ENCODE peak calls at places on chromosome 20, in eight cellular contexts. Y is heart right ventricle, V is ascending aorta, O is fibroblast of lung, D is GM23338, K is esophagus squamous epithelium, X is colonic mucosa, G is lower leg skin. M is an unnamed sample.

GRCh38 chr20:24990810-24991252 is 1.7 kb downstream of the APMAP start:
- DNase-seq in O (no peak), X (peak), V (peak), K (no peak), D (no peak), Y (no peak), G (no peak), M (no peak)

GRCh38 chr20:53513489-53514298 is 79.9 kb downstream of the ZNF217 start:
- DNase-seq in X (peak), Y (no peak), D (no peak), O (peak), K (no peak), V (no peak), G (no peak), M (no peak)

GRCh38 chr20:16082051-16082550 is 491.1 kb downstream of the KIF16B start:
- DNase-seq in G (no peak), D (no peak), K (no peak), Y (no peak), X (no peak), V (no peak), O (no peak), M (no peak)

GRCh38 chr20:22652685-22653568 is 68.6 kb upstream of the FOXA2 start:
- DNase-seq in K (no peak), O (no peak), Y (no peak), D (peak), G (no peak), V (no peak), X (peak), M (no peak)

GRCh38 chr20:1952737-1953530 is 40.9 kb downstream of the PDYN start:
- DNase-seq in V (no peak), D (no peak), K (no peak), O (no peak), G (no peak), Y (no peak), X (no peak), M (no peak)

GRCh38 chr20:43670423-43670822 is 3.5 kb downstream of the MYBL2 start:
- DNase-seq in O (no peak), G (no peak), Y (no peak), X (no peak), K (no peak), D (no peak), V (no peak), M (no peak)

GRCh38 chr20:19888269-19888669 is 128.9 kb upstream of the NAA20 start:
- DNase-seq in G (no peak), D (no peak), V (no peak), K (no peak), X (peak), Y (no peak), O (no peak), M (no peak)

GRCh38 chr20:6735913-6736845 is 31.3 kb upstream of the BMP2 start:
- DNase-seq in X (no peak), G (no peak), O (peak), V (no peak), D (peak), K (no peak), Y (peak), M (no peak)

GRCh38 chr20:63137851-63138415 is 78.0 kb downstream of the YTHDF1 start:
- DNase-seq in G (no peak), X (no peak), V (no peak), K (no peak), O (no peak), D (no peak), Y (peak), M (no peak)

GRCh38 chr20:33653218-33653899 is 8.8 kb upstream of the C20orf144 start:
- DNase-seq in D (peak), X (peak), G (no peak), K (no peak), V (no peak), O (peak), Y (no peak), M (no peak)

GRCh38 chr20:58850693-58851174 is at the start of gene GNAS-AS1:
- DNase-seq in K (no peak), O (peak), Y (peak), D (peak), V (peak), X (peak), G (peak), M (peak)

GRCh38 chr20:9287826-9288225 is 218.9 kb downstream of the PLCB4 start:
- DNase-seq in K (no peak), D (no peak), G (no peak), O (no peak), Y (no peak), V (no peak), X (peak), M (no peak)

GRCh38 chr20:35000311-35000921 is 44.7 kb downstream of the MYH7B start:
- DNase-seq in X (no peak), G (no peak), V (no peak), K (no peak), Y (no peak), O (no peak), D (no peak), M (no peak)

GRCh38 chr20:41082306-41082705 is 53.7 kb downstream of the TOP1 start:
- DNase-seq in V (no peak), D (no peak), K (no peak), Y (no peak), G (no peak), X (no peak), O (no peak), M (no peak)

GRCh38 chr20:49320460-49320859 is 42.6 kb upstream of the ZNFX1 start:
- DNase-seq in G (no peak), O (peak), K (no peak), D (peak), V (no peak), X (no peak), Y (no peak), M (no peak)

GRCh38 chr20:36098364-36098763 is 56.2 kb upstream of the EPB41L1 start:
- DNase-seq in G (peak), O (peak), X (peak), V (peak), K (no peak), Y (no peak), D (no peak), M (no peak)

GRCh38 chr20:43507150-43508080 is at the start of gene L3MBTL1:
- DNase-seq in Y (peak), O (peak), D (peak), X (peak), G (no peak), K (no peak), V (no peak), M (no peak)

GRCh38 chr20:610130-611046 is at the start of gene TCF15:
- DNase-seq in K (no peak), G (no peak), D (peak), O (peak), V (no peak), Y (peak), X (no peak), M (no peak)

GRCh38 chr20:19786311-19786710 is 28.3 kb downstream of the RIN2 start:
- DNase-seq in K (no peak), D (peak), Y (peak), O (peak), X (peak), V (no peak), G (peak), M (no peak)

GRCh38 chr20:18986146-18986830 is 172.7 kb downstream of the SCP2D1 start:
- DNase-seq in D (no peak), G (no peak), X (no peak), O (no peak), K (no peak), Y (no peak), V (peak), M (no peak)

GRCh38 chr20:17617868-17618672 is 48.2 kb downstream of the DSTN start:
- DNase-seq in V (peak), K (no peak), X (peak), D (no peak), O (no peak), Y (no peak), G (no peak), M (peak)

GRCh38 chr20:23086056-23086551 is at the start of gene CD93:
- DNase-seq in D (peak), K (no peak), G (no peak), Y (peak), X (no peak), V (peak), O (peak), M (no peak)

GRCh38 chr20:40741507-40742106 is 52.6 kb upstream of the MAFB start:
- DNase-seq in D (peak), G (peak), K (no peak), V (no peak), Y (peak), O (peak), X (peak), M (no peak)

GRCh38 chr20:47013606-47014005 is 119.0 kb downstream of the EYA2 start:
- DNase-seq in G (no peak), O (no peak), Y (no peak), K (no peak), V (no peak), D (no peak), X (no peak), M (no peak)

GRCh38 chr20:48329676-48330644 is 497.8 kb downstream of the PREX1 start:
- DNase-seq in Y (no peak), X (no peak), G (no peak), V (no peak), D (peak), K (no peak), O (peak), M (no peak)

GRCh38 chr20:17863577-17864292 is 104.9 kb downstream of the SNX5 start:
- DNase-seq in X (peak), V (peak), Y (peak), O (peak), D (no peak), G (no peak), K (no peak), M (no peak)

GRCh38 chr20:59938696-59939051 is 1.4 kb downstream of the PPP1R3D start:
- DNase-seq in X (peak), D (no peak), Y (peak), K (no peak), G (no peak), O (no peak), V (no peak), M (no peak)

GRCh38 chr20:4431446-4431845 is 290.3 kb upstream of the PRND start:
- DNase-seq in O (no peak), X (no peak), G (no peak), V (no peak), D (no peak), Y (no peak), K (no peak), M (no peak)

GRCh38 chr20:62055106-62055861 is 10.4 kb downstream of the TAF4 start:
- DNase-seq in V (no peak), G (no peak), K (no peak), X (no peak), Y (no peak), O (no peak), D (no peak), M (no peak)

GRCh38 chr20:62056975-62057374 is 8.7 kb downstream of the TAF4 start:
- DNase-seq in X (no peak), K (no peak), G (no peak), D (no peak), O (no peak), V (no peak), Y (no peak), M (no peak)

GRCh38 chr20:62058941-62059340 is 6.7 kb downstream of the TAF4 start:
- DNase-seq in G (no peak), X (no peak), V (no peak), D (no peak), Y (no peak), K (no peak), O (no peak), M (no peak)

GRCh38 chr20:62054451-62054953 is 11.2 kb downstream of the TAF4 start:
- DNase-seq in Y (no peak), O (no peak), D (no peak), K (no peak), V (peak), X (no peak), G (no peak), M (no peak)

DNA sequence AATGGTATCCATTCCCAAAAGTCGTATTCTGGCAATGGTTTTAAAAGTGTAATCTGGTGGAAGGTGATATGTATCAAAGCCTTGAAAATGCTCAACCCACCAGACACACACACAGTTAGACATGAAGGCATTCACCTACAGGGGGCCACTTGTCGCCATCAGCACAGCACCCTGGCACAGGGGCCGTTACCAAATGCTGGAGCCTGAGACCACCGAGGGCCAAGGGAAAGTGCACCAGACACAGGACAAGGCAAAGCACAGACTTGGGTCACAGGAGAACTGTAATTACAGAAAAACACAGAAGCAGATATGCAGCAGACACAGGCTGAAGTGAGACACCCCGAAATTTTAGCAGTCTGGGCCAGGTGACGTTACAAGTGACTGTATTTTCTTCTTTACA is 9.3 kb downstream of the TAF4 start:
- DNase-seq in X (no peak), D (no peak), G (no peak), O (no peak), Y (no peak), V (no peak), K (no peak), M (no peak)
- TF ChIP-seq CTCF in X (no peak), D (no peak), G (no peak), O (no peak), Y (no peak), V (no peak), K (no peak), M (no peak)

GRCh38 chr20:31788578-31788977 is 30.6 kb upstream of the MYLK2 start:
- DNase-seq in Y (no peak), K (no peak), G (no peak), O (no peak), D (peak), V (no peak), X (no peak), M (no peak)
- TF ChIP-seq CTCF in Y (peak), K (no peak), G (no peak), O (peak), D (peak), V (no peak), X (no peak), M (no peak)

DNA sequence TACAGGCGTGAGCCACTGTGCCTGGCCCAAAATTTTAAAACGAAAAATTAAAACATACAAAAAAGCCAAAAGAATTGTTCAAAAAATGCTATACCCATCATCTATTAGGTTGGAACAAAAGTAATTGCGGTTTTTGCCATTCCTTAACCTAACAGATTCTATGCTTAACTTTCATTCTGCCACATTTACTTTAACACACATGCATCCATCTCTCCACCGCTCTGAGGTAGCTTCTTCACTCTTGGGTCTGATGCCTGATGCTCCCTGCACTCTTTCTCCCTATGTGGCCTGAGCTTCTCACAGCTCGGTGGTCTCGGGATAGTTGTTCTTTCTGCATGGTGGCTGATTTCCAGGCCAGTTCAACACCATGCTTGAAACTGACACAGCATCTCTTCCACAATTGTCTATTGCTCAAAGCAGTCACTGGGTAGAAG is 4.7 kb upstream of the MANBAL start:
- DNase-seq in V (no peak), O (no peak), Y (no peak), D (no peak), G (no peak), X (no peak), K (no peak), M (no peak)
- TF ChIP-seq CTCF in V (no peak), O (no peak), Y (no peak), D (no peak), G (no peak), X (no peak), K (no peak), M (no peak)

GRCh38 chr20:39429716-39430115 is 467.6 kb downstream of the DHX35 start:
- DNase-seq in V (no peak), X (no peak), O (no peak), K (no peak), Y (no peak), G (no peak), D (peak), M (no peak)
- TF ChIP-seq CTCF in V (no peak), X (no peak), O (no peak), K (no peak), Y (peak), G (no peak), D (peak), M (no peak)

GRCh38 chr20:57291003-57291402 is 24.6 kb upstream of the BMP7 start:
- DNase-seq in O (no peak), K (no peak), Y (no peak), X (no peak), G (no peak), V (no peak), D (peak), M (no peak)
- TF ChIP-seq CTCF in O (no peak), K (peak), Y (no peak), X (no peak), G (no peak), V (no peak), D (peak), M (no peak)